ENCODE peak calls at places on chromosomes 12 and 14, in six cellular contexts. K, X, F, H, B and V are unnamed samples.

GRCh38 chr12:89821901-89822300 is 113.3 kb upstream of the ATP2B1 start:
- DNase-seq in H (peak; percentile 38), X (no peak), F (no peak), B (no peak), K (peak; percentile 54), V (no peak)

GRCh38 chr12:117818400-117818799 is 150.4 kb downstream of the KSR2 start:
- DNase-seq in B (no peak), H (no peak), K (no peak), F (no peak), X (no peak), V (no peak)

GRCh38 chr14:100898935-100899840 is 4.3 kb downstream of the RTL1 start:
- DNase-seq in H (no peak), K (no peak), F (no peak), B (no peak), X (no peak), V (peak; percentile 62)

GRCh38 chr14:54106802-54107377 is 150.3 kb upstream of the BMP4 start:
- DNase-seq in B (no peak), X (no peak), K (peak; percentile 4), F (no peak), H (no peak), V (no peak)

GRCh38 chr12:67647547-67648305 is 819 bp upstream of the DYRK2 start:
- DNase-seq in X (peak; percentile 82), H (peak; percentile 53), B (peak; percentile 43), F (peak; percentile 66), K (peak; percentile 76), V (peak; percentile 85)

GRCh38 chr12:124498178-124498869 is 69.1 kb downstream of the NCOR2 start:
- DNase-seq in H (no peak), B (no peak), F (peak; percentile 83), X (no peak), K (no peak), V (no peak)

GRCh38 chr14:54285030-54285429 is 111.8 kb upstream of the CDKN3 start:
- DNase-seq in X (no peak), B (no peak), F (no peak), H (no peak), K (no peak), V (no peak)

GRCh38 chr14:106209745-106210144 is 683.4 kb downstream of the TMEM121 start:
- DNase-seq in K (no peak), B (no peak), H (no peak), F (no peak), X (no peak), V (no peak)

GRCh38 chr12:4252595-4252994 is 21.0 kb upstream of the CCND2 start:
- DNase-seq in K (no peak), X (no peak), B (no peak), H (no peak), F (no peak), V (no peak)

GRCh38 chr12:123427036-123427769 is 9.3 kb downstream of the RILPL2 start:
- DNase-seq in K (no peak), H (peak; percentile 98), B (no peak), F (no peak), X (no peak), V (no peak)

GRCh38 chr12:53174881-53175491 is 5.5 kb upstream of the ZNF740 start:
- DNase-seq in K (peak; percentile 33), X (peak; percentile 46), H (peak; percentile 38), F (no peak), B (no peak), V (no peak)

GRCh38 chr12:64193045-64193444 is 29.1 kb downstream of the KICS2 start:
- DNase-seq in B (no peak), K (no peak), X (no peak), H (no peak), F (no peak), V (no peak)

GRCh38 chr12:94689002-94689645 is 38.8 kb upstream of the TMCC3 start:
- DNase-seq in H (no peak), F (no peak), B (no peak), X (no peak), K (peak; percentile 49), V (no peak)

GRCh38 chr12:110243227-110243626 is 37.8 kb upstream of the ATP2A2 start:
- DNase-seq in H (no peak), F (no peak), K (no peak), X (no peak), B (no peak), V (no peak)

GRCh38 chr14:99241314-99242035 is 30.5 kb downstream of the BCL11B start:
- DNase-seq in B (no peak), X (no peak), H (no peak), K (no peak), F (no peak), V (no peak)

GRCh38 chr14:90087433-90087832 is 25.6 kb downstream of the KCNK13 start:
- DNase-seq in F (peak; percentile 35), H (no peak), X (peak; percentile 74), B (peak; percentile 38), K (peak; percentile 63), V (no peak)

GRCh38 chr12:102093319-102093718 is 26.6 kb downstream of the NUP37 start:
- DNase-seq in B (no peak), H (no peak), X (no peak), K (no peak), F (no peak), V (no peak)

GRCh38 chr12:13223941-13224340 is 27.4 kb downstream of the EMP1 start:
- DNase-seq in X (no peak), F (no peak), B (no peak), K (no peak), H (no peak), V (no peak)

GRCh38 chr12:5515458-5515857 is 83.5 kb downstream of the NTF3 start:
- DNase-seq in H (no peak), X (no peak), F (no peak), B (no peak), K (no peak), V (no peak)

GRCh38 chr12:9719835-9720234 is 13.1 kb downstream of the CLECL1 start:
- DNase-seq in X (no peak), F (no peak), K (no peak), H (no peak), B (no peak), V (no peak)

GRCh38 chr14:24171422-24172260 is at the start of gene REC8:
- DNase-seq in H (no peak), X (peak; percentile 84), F (peak; percentile 89), B (peak; percentile 96), K (peak; percentile 56), V (peak; percentile 97)

GRCh38 chr14:104445832-104446381 is 133.7 kb upstream of the C14orf180 start:
- DNase-seq in H (no peak), B (no peak), X (peak; percentile 19), K (no peak), F (no peak), V (peak; percentile 64)

GRCh38 chr14:84961637-84962036 is 568.3 kb upstream of the FLRT2 start:
- DNase-seq in B (no peak), X (no peak), H (no peak), K (no peak), F (no peak), V (no peak)

DNA sequence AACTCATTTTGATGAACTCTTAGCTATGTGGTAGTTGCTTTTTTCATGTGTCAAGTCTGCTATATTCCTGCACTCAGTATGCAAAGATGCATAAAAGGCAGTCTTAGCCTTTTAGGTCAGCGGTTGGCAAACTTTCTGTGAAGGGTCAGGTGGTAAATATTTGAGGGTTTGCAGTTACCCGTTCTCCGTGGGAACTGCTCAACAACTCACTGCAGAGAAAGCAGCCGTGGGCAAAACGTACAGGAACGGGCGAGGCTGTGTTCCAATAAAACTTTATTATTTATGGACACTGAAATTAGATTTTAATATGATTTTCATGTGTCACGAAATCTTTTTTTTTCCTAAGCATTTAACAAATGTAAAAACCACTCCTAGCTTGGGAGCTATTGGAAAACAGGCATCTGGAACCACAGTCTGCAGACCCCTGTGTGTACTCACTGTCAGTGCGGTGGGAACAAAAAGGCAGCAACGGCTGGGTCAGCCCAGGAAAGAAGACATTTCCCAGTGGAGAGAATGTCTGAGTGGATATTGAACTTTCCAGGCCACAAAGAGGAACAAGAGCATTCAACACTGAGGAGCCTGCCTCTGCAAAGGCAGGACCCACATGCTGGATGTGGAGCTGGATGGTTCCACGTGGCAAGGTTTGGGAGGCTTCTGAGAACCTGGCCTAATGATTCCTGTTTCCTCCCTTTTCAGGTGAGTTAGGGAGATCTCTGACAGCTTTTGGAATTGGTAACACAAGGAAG is 3.5 kb upstream of the ACACB start:
- DNase-seq in K (no peak), B (no peak), X (no peak), F (no peak), H (no peak), V (no peak)
- TF ChIP-seq CTCF in K (no peak), B (no peak), X (no peak), F (no peak), H (no peak), V (no peak)

GRCh38 chr12:121894633-121895032 is 6.0 kb downstream of the PSMD9 start:
- DNase-seq in X (no peak), B (no peak), H (peak; percentile 72), F (peak; percentile 42), K (no peak), V (no peak)
- TF ChIP-seq CTCF in X (no peak), B (no peak), H (peak; percentile 78), F (peak; percentile 51), K (peak; percentile 26), V (peak; percentile 59)

DNA sequence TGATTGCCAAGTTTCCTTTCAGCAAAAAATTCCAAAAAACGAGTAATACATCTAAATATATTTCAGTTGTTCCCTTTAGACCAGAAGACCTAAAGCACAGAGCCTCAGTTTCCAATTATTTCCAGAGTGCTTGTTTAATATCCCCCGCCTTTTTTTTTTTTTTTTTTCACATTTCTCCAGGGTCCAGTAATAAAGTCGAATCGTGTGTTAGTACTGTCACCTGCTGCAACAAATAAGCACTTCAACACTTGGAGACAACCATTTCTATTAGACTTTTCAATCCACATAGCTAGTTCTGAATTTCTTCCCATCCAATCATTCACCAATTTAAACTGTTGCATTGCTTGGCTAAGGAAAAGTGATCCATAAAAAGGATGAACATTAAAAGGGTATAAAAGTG is 13.6 kb downstream of the PDE6H start:
- DNase-seq in H (no peak), K (no peak), X (no peak), F (no peak), B (no peak), V (no peak)
- TF ChIP-seq CTCF in H (peak; percentile 54), K (peak; percentile 8), X (no peak), F (no peak), B (no peak), V (no peak)

GRCh38 chr14:22918809-22919600 is at the start of gene RBM23:
- DNase-seq in X (peak; percentile 100), B (peak; percentile 96), F (peak; percentile 100), H (peak; percentile 100), K (peak; percentile 100), V (peak; percentile 99)
- TF ChIP-seq CTCF in X (no peak), B (no peak), F (peak; percentile 5), H (no peak), K (no peak), V (no peak)